ENCODE peak calls at places on chromosomes 16 and 17, in four cellular contexts. W is K562, N is GM12878, Y is HepG2. P is an unnamed sample.

GRCh38 chr17:64661981-64662773 is at the start of gene SMURF2:
- DNase-seq in W (peak; percentile 93), Y (peak; percentile 56), N (no peak), P (peak; percentile 83)

GRCh38 chr17:69898606-69899005 is 176.4 kb upstream of the KCNJ16 start:
- DNase-seq in W (no peak), Y (no peak), N (no peak), P (no peak)

GRCh38 chr17:27526603-27527002 is 70.4 kb downstream of the KSR1 start:
- DNase-seq in Y (no peak), W (peak; percentile 70), N (no peak), P (no peak)

GRCh38 chr17:42329025-42329976 is 41.0 kb downstream of the STAT5A start:
- DNase-seq in Y (no peak), N (no peak), W (no peak), P (no peak)

GRCh38 chr16:87556941-87557459 is 45.3 kb upstream of the JPH3 start:
- DNase-seq in N (no peak), Y (no peak), W (no peak), P (no peak)

GRCh38 chr16:55221836-55222235 is 102.2 kb upstream of the IRX6 start:
- DNase-seq in W (no peak), Y (no peak), N (no peak), P (no peak)

GRCh38 chr17:66138120-66138519 is 53.8 kb downstream of the CEP112 start:
- DNase-seq in W (no peak), N (no peak), Y (no peak), P (no peak)

GRCh38 chr16:57258226-57258909 is 13.3 kb downstream of the ARL2BP start:
- DNase-seq in Y (no peak), W (no peak), N (no peak), P (no peak)

GRCh38 chr17:5610956-5611355 is 26.6 kb upstream of the NLRP1 start:
- DNase-seq in N (no peak), Y (no peak), W (no peak), P (no peak)

GRCh38 chr17:79843475-79843916 is 4.3 kb upstream of the CBX4 start:
- DNase-seq in N (no peak), W (no peak), Y (no peak), P (no peak)

GRCh38 chr17:28975634-28976033 is 24.3 kb upstream of the PHF12 start:
- DNase-seq in Y (no peak), W (no peak), N (no peak), P (no peak)

GRCh38 chr17:63702223-63702577 is 2.3 kb upstream of the LIMD2 start:
- DNase-seq in W (no peak), Y (no peak), N (no peak), P (no peak)

GRCh38 chr17:29143894-29144293 is 36.3 kb downstream of the MYO18A start:
- DNase-seq in W (no peak), Y (peak; percentile 69), N (no peak), P (peak; percentile 19)

GRCh38 chr17:66716236-66717026 is 118.5 kb upstream of the CACNG5 start:
- DNase-seq in Y (no peak), N (no peak), W (peak; percentile 40), P (no peak)

GRCh38 chr16:71383054-71383773 is 24.7 kb downstream of the CALB2 start:
- DNase-seq in W (no peak), N (no peak), Y (no peak), P (no peak)

GRCh38 chr16:65938083-65938482 is 428.4 kb upstream of the CDH5 start:
- DNase-seq in W (no peak), Y (no peak), N (no peak), P (no peak)

GRCh38 chr16:19105131-19105530 is 8.6 kb upstream of the ITPRIPL2 start:
- DNase-seq in N (no peak), Y (no peak), W (no peak), P (no peak)

GRCh38 chr16:88534731-88535141 is 35.5 kb upstream of the ZC3H18 start:
- DNase-seq in N (no peak), W (no peak), Y (no peak), P (no peak)

GRCh38 chr17:75414488-75414887 is 9.0 kb upstream of the GRB2 start:
- DNase-seq in Y (no peak), N (no peak), W (no peak), P (no peak)

GRCh38 chr16:57786632-57787518 is 15.4 kb downstream of the KIFC3 start:
- DNase-seq in Y (no peak), W (no peak), N (no peak), P (no peak)

GRCh38 chr16:19307587-19308241 is 22.2 kb downstream of the CLEC19A start:
- DNase-seq in W (peak; percentile 46), N (no peak), Y (peak; percentile 33), P (no peak)

GRCh38 chr17:19996502-19996901 is 12.7 kb upstream of the SPECC1 start:
- DNase-seq in W (no peak), Y (no peak), N (no peak), P (no peak)

GRCh38 chr16:58511933-58512815 is 3.1 kb upstream of the SETD6 start:
- DNase-seq in N (no peak), W (peak; percentile 63), Y (peak; percentile 75), P (peak; percentile 71)

GRCh38 chr17:44502598-44503079 is 567 bp downstream of the GPATCH8 start:
- DNase-seq in N (no peak), W (no peak), Y (no peak), P (peak; percentile 24)

DNA sequence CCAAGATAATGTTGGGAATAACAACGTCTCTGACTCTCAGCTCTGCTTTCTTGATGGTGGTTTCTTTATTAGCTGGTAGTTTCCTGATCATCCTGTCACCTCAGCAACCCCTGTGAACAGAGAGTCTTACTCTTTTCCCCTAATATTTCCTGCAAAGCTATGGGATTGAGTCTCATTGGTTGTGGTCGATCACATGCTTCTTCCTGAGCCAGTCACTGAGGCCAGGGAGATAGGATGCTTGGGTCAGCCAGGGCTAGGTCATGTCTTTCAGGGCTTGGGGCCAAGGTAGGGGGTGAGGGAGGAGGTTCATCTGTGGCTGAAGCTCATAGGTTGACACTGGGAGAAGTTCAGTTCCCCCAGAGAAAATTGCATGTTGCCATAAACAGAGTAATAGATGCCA is 114.3 kb downstream of the ABCC1 start:
- DNase-seq in W (peak; percentile 43), N (no peak), Y (no peak), P (no peak)
- TF ChIP-seq FOXK2 in W (no peak), N (no peak), Y (no peak), P (no peak)

GRCh38 chr16:10878644-10879498 is 1.9 kb downstream of the CIITA start:
- DNase-seq in W (no peak), N (no peak), Y (no peak), P (no peak)
- TF ChIP-seq FOXK2 in W (no peak), N (peak; percentile 13), Y (no peak), P (no peak)

GRCh38 chr16:17154981-17155380 is 315.8 kb downstream of the XYLT1 start:
- DNase-seq in W (no peak), Y (no peak), N (no peak), P (no peak)
- TF ChIP-seq FOXK2 in W (no peak), Y (no peak), N (no peak), P (no peak)

GRCh38 chr17:7844292-7845154 is 10.3 kb upstream of the TMEM88 start:
- DNase-seq in N (peak; percentile 68), Y (peak; percentile 92), W (peak; percentile 76), P (peak; percentile 84)

GRCh38 chr17:7846063-7846735 is 8.7 kb upstream of the TMEM88 start:
- DNase-seq in Y (no peak), W (no peak), N (no peak), P (no peak)

GRCh38 chr17:7846765-7847661 is 7.9 kb upstream of the TMEM88 start:
- DNase-seq in W (no peak), Y (no peak), N (no peak), P (no peak)

GRCh38 chr17:7843536-7844291 is 9.7 kb downstream of the KDM6B start:
- DNase-seq in W (peak; percentile 60), N (peak; percentile 70), Y (peak; percentile 85), P (peak; percentile 66)

DNA sequence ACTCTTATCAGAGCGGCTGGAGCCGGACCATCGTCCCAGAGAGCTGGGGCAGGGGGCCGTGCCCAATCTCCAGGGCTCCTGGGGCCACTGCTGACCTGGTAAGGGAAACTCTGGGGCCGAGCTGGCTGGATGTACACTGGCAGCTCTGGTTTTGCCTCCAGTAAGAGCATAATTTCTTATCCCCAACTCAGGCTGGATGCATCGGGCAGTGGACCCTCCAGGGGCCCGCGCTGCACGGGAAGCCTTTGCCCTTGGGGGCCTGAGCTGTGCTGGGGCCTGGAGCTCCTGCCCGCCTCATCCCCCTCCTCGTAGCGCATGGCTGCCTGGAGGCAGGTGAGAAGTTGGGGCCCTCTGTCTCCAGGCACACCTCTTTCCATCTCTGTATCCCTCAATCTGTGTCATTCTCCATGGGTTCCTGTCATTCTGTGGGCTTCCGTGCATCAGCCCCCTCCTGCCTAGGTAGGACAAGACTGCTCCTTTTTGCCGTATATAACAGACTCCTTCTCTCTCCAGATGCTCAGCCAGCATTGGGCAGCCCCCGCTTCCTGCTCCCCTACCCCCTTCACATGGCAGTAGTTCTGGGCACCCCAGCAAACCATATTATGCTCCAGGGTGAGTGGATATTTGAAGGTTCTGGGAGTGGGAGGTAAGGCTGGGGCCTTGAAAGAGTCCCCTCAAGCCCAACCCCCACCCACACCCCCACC is 9.4 kb upstream of the TMEM88 start:
- DNase-seq in N (no peak), Y (no peak), W (no peak), P (no peak)
- TF ChIP-seq FOXK2 in N (no peak), Y (no peak), W (no peak), P (no peak)

GRCh38 chr16:67562918-67563707 is 787 bp downstream of the CTCF start:
- DNase-seq in Y (peak; percentile 40), N (no peak), W (peak; percentile 73), P (peak; percentile 46)
- TF ChIP-seq FOXK2 in Y (no peak), N (no peak), W (no peak), P (no peak)

GRCh38 chr16:85081765-85082164 is 30.5 kb downstream of the CIBAR2 start:
- DNase-seq in W (no peak), N (no peak), Y (no peak), P (no peak)
- TF ChIP-seq FOXK2 in W (no peak), N (no peak), Y (no peak), P (no peak)

GRCh38 chr17:37844158-37844976 is 79.8 kb upstream of the TBC1D3K start:
- DNase-seq in Y (peak; percentile 56), N (no peak), W (peak; percentile 84), P (peak; percentile 70)
- TF ChIP-seq FOXK2 in Y (no peak), N (no peak), W (no peak), P (no peak)

GRCh38 chr16:59440-60059 is 5.9 kb downstream of the SNRNP25 start:
- DNase-seq in N (no peak), Y (no peak), W (no peak), P (no peak)

GRCh38 chr16:60166-60565 is 6.5 kb downstream of the SNRNP25 start:
- DNase-seq in N (no peak), Y (no peak), W (no peak), P (no peak)

GRCh38 chr16:62283-62682 is 8.7 kb downstream of the SNRNP25 start:
- DNase-seq in W (no peak), Y (no peak), N (no peak), P (no peak)

GRCh38 chr16:61879-62281 is 8.3 kb downstream of the SNRNP25 start:
- DNase-seq in W (no peak), Y (no peak), N (no peak), P (no peak)

GRCh38 chr16:60929-61878 is 7.6 kb downstream of the SNRNP25 start:
- DNase-seq in Y (no peak), N (no peak), W (no peak), P (no peak)
- TF ChIP-seq FOXK2 in Y (no peak), N (no peak), W (no peak), P (no peak)

P was measured in HEK293T.